ENCODE peak calls at places on chromosomes 5 and 9, in four cellular contexts. B, E, W and C are unnamed samples.

GRCh38 chr9:22976454-22976853 is 529.8 kb downstream of the DMRTA1 start:
- DNase-seq in B (no peak), E (no peak), W (no peak), C (no peak)

GRCh38 chr5:76801803-76802195 is 17.0 kb upstream of the F2RL1 start:
- DNase-seq in W (no peak), B (no peak), E (no peak), C (no peak)

GRCh38 chr5:52660621-52661020 is 127.1 kb upstream of the ITGA1 start:
- DNase-seq in B (no peak), E (no peak), W (no peak), C (no peak)

GRCh38 chr5:1517838-1518237 is 5.9 kb downstream of the LPCAT1 start:
- DNase-seq in W (no peak), B (peak; percentile 12), E (peak; percentile 6), C (no peak)

GRCh38 chr5:138849439-138849838 is 25.7 kb downstream of the LRRTM2 start:
- DNase-seq in E (no peak), W (no peak), B (no peak), C (no peak)

GRCh38 chr5:158060216-158060615 is 201.3 kb upstream of the CLINT1 start:
- DNase-seq in E (no peak), W (no peak), B (no peak), C (no peak)

GRCh38 chr5:138408023-138408422 is 30.8 kb upstream of the REEP2 start:
- DNase-seq in W (peak; percentile 16), E (no peak), B (no peak), C (no peak)

GRCh38 chr5:109987355-109987754 is 297.6 kb downstream of the MAN2A1 start:
- DNase-seq in E (no peak), W (no peak), B (no peak), C (no peak)

GRCh38 chr9:116899337-116900006 is 212.4 kb downstream of the TRIM32 start:
- DNase-seq in E (no peak), W (no peak), B (no peak), C (no peak)

GRCh38 chr5:107887587-107887986 is 216.8 kb upstream of the EFNA5 start:
- DNase-seq in B (no peak), W (no peak), E (no peak), C (no peak)

GRCh38 chr9:109143881-109144562 is 23.0 kb downstream of the FRRS1L start:
- DNase-seq in W (peak; percentile 81), E (no peak), B (no peak), C (peak; percentile 64)

GRCh38 chr9:33687779-33688178 is 107.6 kb upstream of the PRSS3 start:
- DNase-seq in W (no peak), E (no peak), B (no peak), C (no peak)

GRCh38 chr9:115717711-115718173 is 435.8 kb upstream of the PAPPA start:
- DNase-seq in B (no peak), E (no peak), W (no peak), C (no peak)

DNA sequence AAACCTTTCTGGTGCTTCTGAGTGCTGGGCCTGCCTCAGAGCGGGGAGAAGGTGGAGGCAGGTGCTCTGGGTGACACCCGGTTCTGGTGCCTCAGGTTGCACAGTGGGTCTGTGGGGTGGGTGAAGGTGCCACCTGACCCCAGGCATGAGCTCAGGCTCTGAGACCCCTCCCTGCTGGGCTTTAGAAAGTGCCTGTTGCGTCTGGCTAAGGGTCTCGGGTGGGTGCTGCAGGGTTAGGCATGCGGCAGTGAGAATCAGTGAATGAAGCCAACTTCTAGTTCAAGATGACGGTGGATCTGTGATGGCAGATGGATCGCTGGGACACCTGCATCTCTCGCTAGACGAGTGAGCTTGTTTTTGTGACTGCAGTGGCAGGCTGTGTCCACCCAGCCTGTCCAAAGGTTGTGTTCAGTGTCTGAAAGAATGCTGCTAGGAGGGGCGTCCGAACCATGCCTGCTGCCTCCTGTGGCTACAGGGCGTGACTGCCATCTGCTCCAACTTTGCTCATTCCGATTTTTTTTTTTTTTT is 5.0 kb downstream of the SQSTM1 start:
- DNase-seq in E (no peak), W (no peak), B (no peak), C (no peak)
- H3K4me3 ChIP-seq in E (no peak overlapping the region), W (no peak overlapping the region), B (no peak overlapping the region), C (no peak overlapping the region)

GRCh38 chr9:104879555-104880318 is 48.2 kb downstream of the ABCA1 start:
- DNase-seq in B (no peak), E (no peak), W (no peak), C (no peak)
- H3K27ac ChIP-seq in B (no peak overlapping the region), E (no peak overlapping the region), W (no peak overlapping the region), C (no peak overlapping the region)

GRCh38 chr9:136622538-136622948 is 40.2 kb upstream of the EGFL7 start:
- DNase-seq in E (no peak), B (no peak), W (no peak), C (no peak)
- H3K4me1 ChIP-seq in E (peaks cover 38% of the 10 kb centered on the region), B (no peaks in the 10 kb centered on the region), W (no peaks in the 10 kb centered on the region), C (peaks cover 16% of the 10 kb centered on the region)

GRCh38 chr9:105403552-105404246 is 44.1 kb upstream of the FSD1L start:
- DNase-seq in W (no peak), E (no peak), B (no peak), C (peak; percentile 33)

GRCh38 chr9:105405514-105406131 is 42.2 kb upstream of the FSD1L start:
- DNase-seq in W (peak; percentile 45), B (peak; percentile 61), E (no peak), C (no peak)

GRCh38 chr9:105401651-105402050 is 46.2 kb upstream of the FSD1L start:
- DNase-seq in E (no peak), B (no peak), W (no peak), C (peak; percentile 24)

DNA sequence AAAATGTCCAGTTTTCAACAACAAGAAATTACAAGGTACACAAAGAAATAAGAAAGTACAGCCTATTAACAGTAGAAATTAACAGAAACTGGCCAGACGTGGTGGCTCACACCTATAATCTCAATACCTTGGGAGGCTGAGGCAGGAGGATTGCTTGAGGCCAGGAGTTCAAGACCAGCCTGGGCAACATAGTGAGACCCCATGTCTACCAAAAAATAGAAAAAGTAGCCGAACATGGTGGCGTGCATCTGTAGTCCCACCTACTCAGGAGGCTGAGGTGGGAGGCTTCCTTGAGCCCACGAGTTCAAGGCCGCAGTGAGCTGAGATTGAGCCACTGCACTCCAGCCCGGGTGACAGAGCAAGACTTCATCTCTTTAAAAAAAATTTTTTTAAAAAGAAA is 41.5 kb upstream of the FSD1L start:
- DNase-seq in B (no peak), E (no peak), W (no peak), C (no peak)
- H3K4me3 ChIP-seq in B (no peak overlapping the region), E (no peak overlapping the region), W (no peak overlapping the region), C (no peak overlapping the region)

GRCh38 chr5:79834420-79835219 is 145.0 kb downstream of the CMYA5 start:
- DNase-seq in E (peak; percentile 66), B (no peak), W (no peak), C (no peak)

GRCh38 chr5:79841172-79841571 is 149.9 kb downstream of the MTX3 start:
- DNase-seq in B (no peak), W (no peak), E (no peak), C (no peak)

GRCh38 chr5:79840085-79840990 is 150.7 kb downstream of the CMYA5 start:
- DNase-seq in W (no peak), E (no peak), B (no peak), C (peak; percentile 48)

GRCh38 chr5:79835220-79835714 is 145.6 kb downstream of the CMYA5 start:
- DNase-seq in B (no peak), E (no peak), W (no peak), C (no peak)

GRCh38 chr5:79837707-79838620 is 148.3 kb downstream of the CMYA5 start:
- DNase-seq in B (no peak), W (no peak), E (no peak), C (no peak)
- H3K27ac ChIP-seq in B (no peak overlapping the region), W (no peak overlapping the region), E (no peak overlapping the region), C (no peak overlapping the region)

DNA sequence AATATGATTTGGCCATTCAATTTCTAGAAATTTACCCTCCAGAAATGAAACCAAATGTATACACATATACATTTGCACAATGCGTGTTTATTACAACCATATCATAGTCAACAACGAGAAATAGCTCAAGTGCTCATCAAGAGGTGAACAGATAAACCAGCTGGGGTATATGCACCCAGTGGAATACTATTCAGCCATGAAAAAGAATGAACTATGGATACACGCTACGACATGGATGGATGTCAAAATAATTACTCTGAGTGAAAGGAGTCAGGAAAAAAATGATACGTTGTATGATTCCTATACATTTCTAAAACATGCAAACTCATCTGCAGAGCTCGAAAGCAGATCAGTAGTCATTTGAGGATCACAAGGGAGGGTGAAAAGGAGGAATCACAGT is 441.5 kb upstream of the ADAMTS16 start:
- DNase-seq in B (no peak), E (no peak), W (no peak), C (no peak)
- H3K4me1 ChIP-seq in B (no peaks in the 10 kb centered on the region), E (no peaks in the 10 kb centered on the region), W (no peaks in the 10 kb centered on the region), C (no peaks in the 10 kb centered on the region)

GRCh38 chr9:15670884-15671283 is 118.0 kb downstream of the CCDC171 start:
- DNase-seq in W (no peak), B (no peak), E (no peak), C (no peak)
- H3K4me3 ChIP-seq in W (no peak overlapping the region), B (no peak overlapping the region), E (no peak overlapping the region), C (no peak overlapping the region)

GRCh38 chr9:112031400-112031799 is 134.8 kb downstream of the UGCG start:
- DNase-seq in W (peak; percentile 46), B (no peak), E (no peak), C (no peak)
- H3K27ac ChIP-seq in W (peak overlapping the region; percentile 72), B (no peak overlapping the region), E (no peak overlapping the region), C (no peak overlapping the region)